ENCODE peak calls at places on chromosomes 5 and 9, in ten cellular contexts. One of them, this sample, is unnamed.

GRCh38 chr9:78235296-78235770 is 542 bp upstream of the CEP78 start:
- DNase-seq in right lobe of liver: no peak
- DNase-seq in A549: peak; percentile 23
- DNase-seq in uterus: no peak
- DNase-seq in transverse colon: no peak
- DNase-seq in NB4: peak; percentile 17
- DNase-seq in GM12892: no peak
- DNase-seq in tibial nerve: no peak
- DNase-seq in heart left ventricle: no peak
- DNase-seq in Peyer's patch: no peak
- DNase-seq in this sample: no peak

GRCh38 chr5:100777680-100778281 is 125.3 kb downstream of the ST8SIA4 start:
- DNase-seq in right lobe of liver: no peak
- DNase-seq in A549: no peak
- DNase-seq in uterus: no peak
- DNase-seq in transverse colon: peak; percentile 37
- DNase-seq in NB4: peak; percentile 90
- DNase-seq in GM12892: no peak
- DNase-seq in tibial nerve: peak; percentile 61
- DNase-seq in heart left ventricle: peak; percentile 49
- DNase-seq in Peyer's patch: no peak
- DNase-seq in this sample: peak; percentile 47

GRCh38 chr9:96515629-96516470 is 65.9 kb downstream of the HABP4 start:
- DNase-seq in right lobe of liver: no peak
- DNase-seq in A549: no peak
- DNase-seq in uterus: no peak
- DNase-seq in transverse colon: no peak
- DNase-seq in NB4: no peak
- DNase-seq in GM12892: no peak
- DNase-seq in tibial nerve: peak; percentile 36
- DNase-seq in heart left ventricle: no peak
- DNase-seq in Peyer's patch: no peak
- DNase-seq in this sample: no peak

GRCh38 chr5:172540099-172540870 is 86.0 kb upstream of the SH3PXD2B start:
- DNase-seq in right lobe of liver: no peak
- DNase-seq in A549: no peak
- DNase-seq in uterus: peak; percentile 10
- DNase-seq in transverse colon: no peak
- DNase-seq in NB4: no peak
- DNase-seq in GM12892: no peak
- DNase-seq in tibial nerve: no peak
- DNase-seq in heart left ventricle: no peak
- DNase-seq in Peyer's patch: peak; percentile 30
- DNase-seq in this sample: peak; percentile 20

GRCh38 chr9:137049544-137050449 is 3.8 kb upstream of the NPDC1 start:
- DNase-seq in right lobe of liver: no peak
- DNase-seq in A549: peak; percentile 73
- DNase-seq in uterus: no peak
- DNase-seq in transverse colon: peak; percentile 82
- DNase-seq in NB4: peak; percentile 74
- DNase-seq in GM12892: no peak
- DNase-seq in tibial nerve: peak; percentile 57
- DNase-seq in heart left ventricle: no peak
- DNase-seq in Peyer's patch: peak; percentile 85
- DNase-seq in this sample: no peak

GRCh38 chr9:113705938-113706519 is 170.1 kb upstream of the ZNF618 start:
- DNase-seq in right lobe of liver: peak; percentile 64
- DNase-seq in A549: no peak
- DNase-seq in uterus: no peak
- DNase-seq in transverse colon: no peak
- DNase-seq in NB4: no peak
- DNase-seq in GM12892: no peak
- DNase-seq in tibial nerve: no peak
- DNase-seq in heart left ventricle: no peak
- DNase-seq in Peyer's patch: no peak
- DNase-seq in this sample: no peak

GRCh38 chr5:113163328-113163727 is 186.7 kb downstream of the DCP2 start:
- DNase-seq in right lobe of liver: no peak
- DNase-seq in A549: no peak
- DNase-seq in uterus: no peak
- DNase-seq in transverse colon: no peak
- DNase-seq in NB4: no peak
- DNase-seq in GM12892: no peak
- DNase-seq in tibial nerve: no peak
- DNase-seq in heart left ventricle: no peak
- DNase-seq in Peyer's patch: no peak
- DNase-seq in this sample: no peak

GRCh38 chr5:138351056-138351455 is 1.4 kb upstream of the KDM3B start:
- DNase-seq in right lobe of liver: no peak
- DNase-seq in A549: no peak
- DNase-seq in uterus: no peak
- DNase-seq in transverse colon: no peak
- DNase-seq in NB4: no peak
- DNase-seq in GM12892: no peak
- DNase-seq in tibial nerve: no peak
- DNase-seq in heart left ventricle: no peak
- DNase-seq in Peyer's patch: no peak
- DNase-seq in this sample: no peak

GRCh38 chr5:133118741-133119140 is 66.9 kb downstream of the HSPA4 start:
- DNase-seq in right lobe of liver: no peak
- DNase-seq in A549: no peak
- DNase-seq in uterus: no peak
- DNase-seq in transverse colon: no peak
- DNase-seq in NB4: no peak
- DNase-seq in GM12892: no peak
- DNase-seq in tibial nerve: no peak
- DNase-seq in heart left ventricle: no peak
- DNase-seq in Peyer's patch: peak; percentile 37
- DNase-seq in this sample: no peak

GRCh38 chr5:136811551-136811950 is 446.2 kb upstream of the TRPC7 start:
- DNase-seq in right lobe of liver: no peak
- DNase-seq in A549: no peak
- DNase-seq in uterus: no peak
- DNase-seq in transverse colon: no peak
- DNase-seq in NB4: no peak
- DNase-seq in GM12892: no peak
- DNase-seq in tibial nerve: no peak
- DNase-seq in heart left ventricle: no peak
- DNase-seq in Peyer's patch: no peak
- DNase-seq in this sample: no peak

GRCh38 chr5:132205385-132206125 is 22.1 kb downstream of the P4HA2 start:
- DNase-seq in right lobe of liver: no peak
- DNase-seq in A549: no peak
- DNase-seq in uterus: no peak
- DNase-seq in transverse colon: no peak
- DNase-seq in NB4: no peak
- DNase-seq in GM12892: no peak
- DNase-seq in tibial nerve: no peak
- DNase-seq in heart left ventricle: peak; percentile 57
- DNase-seq in Peyer's patch: no peak
- DNase-seq in this sample: peak; percentile 69

GRCh38 chr9:2489838-2490314 is 131.7 kb upstream of the VLDLR start:
- DNase-seq in right lobe of liver: no peak
- DNase-seq in A549: no peak
- DNase-seq in uterus: peak; percentile 44
- DNase-seq in transverse colon: no peak
- DNase-seq in NB4: no peak
- DNase-seq in GM12892: no peak
- DNase-seq in tibial nerve: no peak
- DNase-seq in heart left ventricle: peak; percentile 27
- DNase-seq in Peyer's patch: no peak
- DNase-seq in this sample: no peak

GRCh38 chr5:175557778-175558177 is 79.4 kb downstream of the SFXN1 start:
- DNase-seq in right lobe of liver: no peak
- DNase-seq in A549: no peak
- DNase-seq in uterus: no peak
- DNase-seq in transverse colon: no peak
- DNase-seq in NB4: no peak
- DNase-seq in GM12892: no peak
- DNase-seq in tibial nerve: no peak
- DNase-seq in heart left ventricle: no peak
- DNase-seq in Peyer's patch: no peak
- DNase-seq in this sample: no peak

GRCh38 chr5:9922719-9923118 is 292.6 kb upstream of the TAS2R1 start:
- DNase-seq in right lobe of liver: no peak
- DNase-seq in A549: no peak
- DNase-seq in uterus: no peak
- DNase-seq in transverse colon: no peak
- DNase-seq in NB4: peak; percentile 27
- DNase-seq in GM12892: no peak
- DNase-seq in tibial nerve: no peak
- DNase-seq in heart left ventricle: no peak
- DNase-seq in Peyer's patch: no peak
- DNase-seq in this sample: no peak
- TF ChIP-seq POLR2A in right lobe of liver: no peak
- TF ChIP-seq POLR2A in A549: no peak
- TF ChIP-seq POLR2A in uterus: no peak
- TF ChIP-seq POLR2A in transverse colon: no peak
- TF ChIP-seq POLR2A in NB4: no peak
- TF ChIP-seq POLR2A in GM12892: no peak
- TF ChIP-seq POLR2A in tibial nerve: no peak
- TF ChIP-seq POLR2A in heart left ventricle: no peak
- TF ChIP-seq POLR2A in Peyer's patch: no peak
- TF ChIP-seq POLR2A in this sample: no peak

DNA sequence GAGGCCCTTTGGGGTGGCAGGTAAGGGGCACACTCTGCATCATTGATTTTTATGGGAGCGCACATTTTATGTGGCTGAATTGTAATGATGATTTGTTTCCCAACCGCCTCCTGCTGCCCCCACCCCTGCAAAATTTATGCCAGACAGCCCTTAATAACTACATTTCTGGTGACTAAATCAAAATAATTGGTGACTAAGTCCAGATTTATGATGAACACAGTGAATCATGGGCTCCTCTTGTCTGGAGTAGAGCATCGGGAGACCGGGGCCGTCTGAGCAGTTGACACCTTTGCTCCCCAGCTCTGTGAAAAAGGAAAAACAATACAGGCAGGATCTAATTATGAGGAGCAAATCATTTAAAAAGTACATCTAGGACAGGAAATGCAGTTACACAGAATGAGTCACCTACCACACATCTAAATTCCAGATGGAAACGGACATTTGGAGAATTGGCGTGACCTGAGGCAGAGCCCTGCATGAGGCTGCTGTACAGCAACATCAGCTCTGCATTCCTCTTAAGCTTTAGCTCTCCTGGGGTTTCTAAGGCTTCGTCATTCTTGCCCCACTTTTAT is 58.9 kb downstream of the DOCK2 start:
- DNase-seq in right lobe of liver: no peak
- DNase-seq in A549: peak; percentile 85
- DNase-seq in uterus: no peak
- DNase-seq in transverse colon: no peak
- DNase-seq in NB4: no peak
- DNase-seq in GM12892: no peak
- DNase-seq in tibial nerve: no peak
- DNase-seq in heart left ventricle: no peak
- DNase-seq in Peyer's patch: no peak
- DNase-seq in this sample: no peak
- TF ChIP-seq POLR2A in right lobe of liver: no peak
- TF ChIP-seq POLR2A in A549: no peak
- TF ChIP-seq POLR2A in uterus: no peak
- TF ChIP-seq POLR2A in transverse colon: no peak
- TF ChIP-seq POLR2A in NB4: no peak
- TF ChIP-seq POLR2A in GM12892: no peak
- TF ChIP-seq POLR2A in tibial nerve: no peak
- TF ChIP-seq POLR2A in heart left ventricle: no peak
- TF ChIP-seq POLR2A in Peyer's patch: no peak
- TF ChIP-seq POLR2A in this sample: no peak

DNA sequence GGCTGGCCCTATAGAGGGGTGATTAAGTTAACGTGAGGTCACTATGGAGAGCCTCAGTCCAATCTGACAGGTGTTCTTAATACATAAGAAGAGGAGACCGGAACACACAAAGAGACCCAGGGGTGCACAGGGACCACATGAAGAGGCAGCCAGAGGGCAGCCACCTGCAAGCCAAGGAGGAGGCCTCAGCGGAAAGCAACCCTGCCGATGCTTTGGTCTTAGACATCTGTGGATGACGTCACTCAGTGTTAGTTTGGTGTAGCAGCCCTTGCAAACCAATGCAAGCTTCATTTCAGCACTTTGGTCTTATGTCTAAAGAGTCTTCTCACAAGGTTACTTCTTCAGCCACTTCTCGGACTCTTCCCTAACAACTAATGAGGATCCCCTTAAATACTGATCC is 47.6 kb upstream of the GRHPR start:
- DNase-seq in right lobe of liver: no peak
- DNase-seq in A549: no peak
- DNase-seq in uterus: no peak
- DNase-seq in transverse colon: no peak
- DNase-seq in NB4: no peak
- DNase-seq in GM12892: peak; percentile 49
- DNase-seq in tibial nerve: no peak
- DNase-seq in heart left ventricle: no peak
- DNase-seq in Peyer's patch: peak; percentile 88
- DNase-seq in this sample: no peak
- TF ChIP-seq POLR2A in right lobe of liver: no peak
- TF ChIP-seq POLR2A in A549: no peak
- TF ChIP-seq POLR2A in uterus: no peak
- TF ChIP-seq POLR2A in transverse colon: no peak
- TF ChIP-seq POLR2A in NB4: no peak
- TF ChIP-seq POLR2A in GM12892: no peak
- TF ChIP-seq POLR2A in tibial nerve: no peak
- TF ChIP-seq POLR2A in heart left ventricle: no peak
- TF ChIP-seq POLR2A in Peyer's patch: no peak
- TF ChIP-seq POLR2A in this sample: no peak

GRCh38 chr9:91423785-91424402 is at the start of gene NFIL3:
- DNase-seq in right lobe of liver: peak; percentile 92
- DNase-seq in A549: peak; percentile 57
- DNase-seq in uterus: peak; percentile 84
- DNase-seq in transverse colon: peak; percentile 87
- DNase-seq in NB4: peak; percentile 83
- DNase-seq in GM12892: peak; percentile 66
- DNase-seq in tibial nerve: peak; percentile 65
- DNase-seq in heart left ventricle: peak; percentile 86
- DNase-seq in Peyer's patch: peak; percentile 90
- DNase-seq in this sample: peak; percentile 96

GRCh38 chr9:91422832-91423711 is 560 bp downstream of the NFIL3 start:
- DNase-seq in right lobe of liver: peak; percentile 70
- DNase-seq in A549: peak; percentile 61
- DNase-seq in uterus: peak; percentile 75
- DNase-seq in transverse colon: peak; percentile 75
- DNase-seq in NB4: peak; percentile 72
- DNase-seq in GM12892: peak; percentile 29
- DNase-seq in tibial nerve: peak; percentile 91
- DNase-seq in heart left ventricle: peak; percentile 52
- DNase-seq in Peyer's patch: peak; percentile 79
- DNase-seq in this sample: peak; percentile 94

GRCh38 chr9:91425270-91425669 is 1.6 kb upstream of the NFIL3 start:
- DNase-seq in right lobe of liver: no peak
- DNase-seq in A549: no peak
- DNase-seq in uterus: no peak
- DNase-seq in transverse colon: no peak
- DNase-seq in NB4: no peak
- DNase-seq in GM12892: no peak
- DNase-seq in tibial nerve: no peak
- DNase-seq in heart left ventricle: no peak
- DNase-seq in Peyer's patch: no peak
- DNase-seq in this sample: peak; percentile 23

GRCh38 chr9:91426123-91426745 is 2.6 kb upstream of the NFIL3 start:
- DNase-seq in right lobe of liver: no peak
- DNase-seq in A549: peak; percentile 67
- DNase-seq in uterus: no peak
- DNase-seq in transverse colon: no peak
- DNase-seq in NB4: peak; percentile 71
- DNase-seq in GM12892: no peak
- DNase-seq in tibial nerve: peak; percentile 36
- DNase-seq in heart left ventricle: no peak
- DNase-seq in Peyer's patch: no peak
- DNase-seq in this sample: no peak

GRCh38 chr9:91424403-91425176 is 958 bp upstream of the NFIL3 start:
- DNase-seq in right lobe of liver: peak; percentile 94
- DNase-seq in A549: peak; percentile 55
- DNase-seq in uterus: peak; percentile 92
- DNase-seq in transverse colon: peak; percentile 87
- DNase-seq in NB4: peak; percentile 77
- DNase-seq in GM12892: no peak
- DNase-seq in tibial nerve: peak; percentile 93
- DNase-seq in heart left ventricle: peak; percentile 85
- DNase-seq in Peyer's patch: peak; percentile 92
- DNase-seq in this sample: peak; percentile 88
- TF ChIP-seq POLR2A in right lobe of liver: peak; percentile 73
- TF ChIP-seq POLR2A in A549: no peak
- TF ChIP-seq POLR2A in uterus: peak; percentile 69
- TF ChIP-seq POLR2A in transverse colon: peak; percentile 55
- TF ChIP-seq POLR2A in NB4: no peak
- TF ChIP-seq POLR2A in GM12892: no peak
- TF ChIP-seq POLR2A in tibial nerve: peak; percentile 68
- TF ChIP-seq POLR2A in heart left ventricle: peak; percentile 29
- TF ChIP-seq POLR2A in Peyer's patch: peak; percentile 35
- TF ChIP-seq POLR2A in this sample: no peak